ENCODE peak calls at places on chromosomes 7 and 10, in ten cellular contexts. One of them, this sample, is unnamed.

GRCh38 chr10:1643911-1644810 is 93.2 kb downstream of the ADARB2 start:
- DNase-seq in BE2C: no peak
- DNase-seq in HFFc6: no peak
- DNase-seq in uterus: no peak
- DNase-seq in Calu3: no peak
- DNase-seq in nephron progenitor cell: no peak
- DNase-seq in body of pancreas: no peak
- DNase-seq in B cell: no peak
- DNase-seq in hepatocyte: no peak
- DNase-seq in prostate gland: no peak
- DNase-seq in this sample: no peak

GRCh38 chr7:53812135-53812534 is 730.0 kb upstream of the VSTM2A start:
- DNase-seq in BE2C: no peak
- DNase-seq in HFFc6: no peak
- DNase-seq in uterus: no peak
- DNase-seq in Calu3: no peak
- DNase-seq in nephron progenitor cell: no peak
- DNase-seq in body of pancreas: no peak
- DNase-seq in B cell: no peak
- DNase-seq in hepatocyte: no peak
- DNase-seq in prostate gland: no peak
- DNase-seq in this sample: no peak

GRCh38 chr7:111486472-111487142 is 75.7 kb downstream of the IMMP2L start:
- DNase-seq in BE2C: peak; percentile 31
- DNase-seq in HFFc6: peak; percentile 48
- DNase-seq in uterus: no peak
- DNase-seq in Calu3: peak; percentile 27
- DNase-seq in nephron progenitor cell: peak; percentile 10
- DNase-seq in body of pancreas: peak; percentile 32
- DNase-seq in B cell: no peak
- DNase-seq in hepatocyte: peak; percentile 65
- DNase-seq in prostate gland: no peak
- DNase-seq in this sample: no peak

GRCh38 chr10:5975641-5976473 is 1.5 kb downstream of the IL15RA start:
- DNase-seq in BE2C: no peak
- DNase-seq in HFFc6: no peak
- DNase-seq in uterus: peak; percentile 71
- DNase-seq in Calu3: no peak
- DNase-seq in nephron progenitor cell: no peak
- DNase-seq in body of pancreas: peak; percentile 44
- DNase-seq in B cell: peak; percentile 67
- DNase-seq in hepatocyte: no peak
- DNase-seq in prostate gland: no peak
- DNase-seq in this sample: peak; percentile 32

GRCh38 chr7:44281811-44282600 is 43.4 kb downstream of the CAMK2B start:
- DNase-seq in BE2C: peak; percentile 6
- DNase-seq in HFFc6: no peak
- DNase-seq in uterus: peak; percentile 11
- DNase-seq in Calu3: no peak
- DNase-seq in nephron progenitor cell: peak; percentile 4
- DNase-seq in body of pancreas: peak; percentile 3
- DNase-seq in B cell: no peak
- DNase-seq in hepatocyte: no peak
- DNase-seq in prostate gland: no peak
- DNase-seq in this sample: no peak

GRCh38 chr7:149728491-149729375 is 44.7 kb downstream of the ZNF467 start:
- DNase-seq in BE2C: no peak
- DNase-seq in HFFc6: no peak
- DNase-seq in uterus: no peak
- DNase-seq in Calu3: no peak
- DNase-seq in nephron progenitor cell: no peak
- DNase-seq in body of pancreas: no peak
- DNase-seq in B cell: peak; percentile 2
- DNase-seq in hepatocyte: no peak
- DNase-seq in prostate gland: no peak
- DNase-seq in this sample: no peak

GRCh38 chr10:117627561-117627960 is 85.0 kb downstream of the EMX2 start:
- DNase-seq in BE2C: no peak
- DNase-seq in HFFc6: no peak
- DNase-seq in uterus: no peak
- DNase-seq in Calu3: no peak
- DNase-seq in nephron progenitor cell: no peak
- DNase-seq in body of pancreas: no peak
- DNase-seq in B cell: no peak
- DNase-seq in hepatocyte: no peak
- DNase-seq in prostate gland: no peak
- DNase-seq in this sample: peak; percentile 17

GRCh38 chr10:110818311-110819257 is 53.1 kb upstream of the PDCD4 start:
- DNase-seq in BE2C: no peak
- DNase-seq in HFFc6: no peak
- DNase-seq in uterus: no peak
- DNase-seq in Calu3: peak; percentile 6
- DNase-seq in nephron progenitor cell: no peak
- DNase-seq in body of pancreas: peak; percentile 92
- DNase-seq in B cell: no peak
- DNase-seq in hepatocyte: no peak
- DNase-seq in prostate gland: peak; percentile 87
- DNase-seq in this sample: no peak

DNA sequence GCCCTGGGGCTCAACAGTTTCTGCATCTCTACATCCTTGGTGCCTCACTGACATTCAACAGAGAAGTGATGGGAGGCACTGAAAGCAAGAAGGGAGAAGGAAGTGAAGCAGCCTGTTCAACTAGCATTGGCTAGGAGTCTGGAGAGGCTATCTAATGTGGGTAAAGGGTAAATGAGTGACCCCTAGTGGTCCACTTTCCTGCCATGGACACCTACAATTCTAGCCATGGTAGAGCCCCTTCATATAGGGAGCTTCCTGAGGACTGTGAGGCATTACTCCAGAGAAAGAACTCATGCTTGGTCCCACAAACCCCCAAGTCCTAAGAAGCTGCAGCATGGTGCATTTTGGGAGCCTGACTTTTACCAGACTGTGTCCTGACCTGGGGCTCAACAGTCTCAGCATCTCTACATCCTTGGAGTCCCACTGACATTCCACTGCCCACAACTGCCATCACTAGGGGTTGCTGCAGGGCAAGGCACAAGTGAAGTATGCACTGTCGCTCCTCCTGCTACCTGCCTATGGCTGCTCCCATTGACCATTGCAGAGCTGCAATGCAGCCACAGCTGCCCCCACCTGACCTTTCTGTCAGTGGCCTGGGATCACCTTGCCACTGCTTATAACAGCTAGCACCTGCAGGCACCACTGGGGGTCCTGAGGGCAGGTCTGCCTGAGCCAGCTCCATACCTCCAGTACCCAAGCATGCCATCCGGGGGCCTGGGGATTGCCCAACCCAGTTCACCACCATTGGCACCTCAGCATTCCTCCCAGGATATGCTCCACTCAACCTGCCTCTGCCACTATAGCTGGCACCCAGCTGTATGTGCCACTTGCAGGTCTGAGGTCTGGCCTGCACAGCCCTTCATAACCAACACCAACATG is 44.1 kb upstream of the CDK6 start:
- DNase-seq in BE2C: peak; percentile 36
- DNase-seq in HFFc6: peak; percentile 9
- DNase-seq in uterus: no peak
- DNase-seq in Calu3: no peak
- DNase-seq in nephron progenitor cell: no peak
- DNase-seq in body of pancreas: peak; percentile 34
- DNase-seq in B cell: no peak
- DNase-seq in hepatocyte: peak; percentile 19
- DNase-seq in prostate gland: no peak
- DNase-seq in this sample: no peak
- TF ChIP-seq CTCF in BE2C: peak; percentile 71
- TF ChIP-seq CTCF in HFFc6: peak; percentile 48
- TF ChIP-seq CTCF in uterus: no peak
- TF ChIP-seq CTCF in Calu3: no peak
- TF ChIP-seq CTCF in nephron progenitor cell: peak; percentile 36
- TF ChIP-seq CTCF in body of pancreas: no peak
- TF ChIP-seq CTCF in B cell: no peak
- TF ChIP-seq CTCF in hepatocyte: peak; percentile 22
- TF ChIP-seq CTCF in prostate gland: no peak
- TF ChIP-seq CTCF in this sample: no peak

GRCh38 chr7:34160261-34160752 is 255.0 kb downstream of the BMPER start:
- DNase-seq in BE2C: no peak
- DNase-seq in HFFc6: peak; percentile 98
- DNase-seq in uterus: no peak
- DNase-seq in Calu3: no peak
- DNase-seq in nephron progenitor cell: no peak
- DNase-seq in body of pancreas: no peak
- DNase-seq in B cell: no peak
- DNase-seq in hepatocyte: no peak
- DNase-seq in prostate gland: no peak
- DNase-seq in this sample: no peak

GRCh38 chr7:34157137-34157536 is 251.8 kb downstream of the BMPER start:
- DNase-seq in BE2C: no peak
- DNase-seq in HFFc6: no peak
- DNase-seq in uterus: no peak
- DNase-seq in Calu3: no peak
- DNase-seq in nephron progenitor cell: no peak
- DNase-seq in body of pancreas: no peak
- DNase-seq in B cell: no peak
- DNase-seq in hepatocyte: no peak
- DNase-seq in prostate gland: no peak
- DNase-seq in this sample: no peak

GRCh38 chr7:34158311-34158710 is 253.0 kb downstream of the BMPER start:
- DNase-seq in BE2C: no peak
- DNase-seq in HFFc6: no peak
- DNase-seq in uterus: peak; percentile 41
- DNase-seq in Calu3: no peak
- DNase-seq in nephron progenitor cell: no peak
- DNase-seq in body of pancreas: peak; percentile 50
- DNase-seq in B cell: no peak
- DNase-seq in hepatocyte: no peak
- DNase-seq in prostate gland: peak; percentile 76
- DNase-seq in this sample: no peak

GRCh38 chr7:34156336-34156735 is 251.0 kb downstream of the BMPER start:
- DNase-seq in BE2C: no peak
- DNase-seq in HFFc6: no peak
- DNase-seq in uterus: no peak
- DNase-seq in Calu3: no peak
- DNase-seq in nephron progenitor cell: no peak
- DNase-seq in body of pancreas: no peak
- DNase-seq in B cell: no peak
- DNase-seq in hepatocyte: no peak
- DNase-seq in prostate gland: peak; percentile 44
- DNase-seq in this sample: no peak

GRCh38 chr7:34158754-34159153 is 253.4 kb downstream of the BMPER start:
- DNase-seq in BE2C: peak; percentile 9
- DNase-seq in HFFc6: no peak
- DNase-seq in uterus: no peak
- DNase-seq in Calu3: no peak
- DNase-seq in nephron progenitor cell: no peak
- DNase-seq in body of pancreas: peak; percentile 34
- DNase-seq in B cell: no peak
- DNase-seq in hepatocyte: no peak
- DNase-seq in prostate gland: no peak
- DNase-seq in this sample: no peak
- TF ChIP-seq CTCF in BE2C: peak; percentile 1
- TF ChIP-seq CTCF in HFFc6: peak; percentile 34
- TF ChIP-seq CTCF in uterus: no peak
- TF ChIP-seq CTCF in Calu3: peak; percentile 19
- TF ChIP-seq CTCF in nephron progenitor cell: no peak
- TF ChIP-seq CTCF in body of pancreas: peak; percentile 8
- TF ChIP-seq CTCF in B cell: no peak
- TF ChIP-seq CTCF in hepatocyte: no peak
- TF ChIP-seq CTCF in prostate gland: peak; percentile 35
- TF ChIP-seq CTCF in this sample: no peak

DNA sequence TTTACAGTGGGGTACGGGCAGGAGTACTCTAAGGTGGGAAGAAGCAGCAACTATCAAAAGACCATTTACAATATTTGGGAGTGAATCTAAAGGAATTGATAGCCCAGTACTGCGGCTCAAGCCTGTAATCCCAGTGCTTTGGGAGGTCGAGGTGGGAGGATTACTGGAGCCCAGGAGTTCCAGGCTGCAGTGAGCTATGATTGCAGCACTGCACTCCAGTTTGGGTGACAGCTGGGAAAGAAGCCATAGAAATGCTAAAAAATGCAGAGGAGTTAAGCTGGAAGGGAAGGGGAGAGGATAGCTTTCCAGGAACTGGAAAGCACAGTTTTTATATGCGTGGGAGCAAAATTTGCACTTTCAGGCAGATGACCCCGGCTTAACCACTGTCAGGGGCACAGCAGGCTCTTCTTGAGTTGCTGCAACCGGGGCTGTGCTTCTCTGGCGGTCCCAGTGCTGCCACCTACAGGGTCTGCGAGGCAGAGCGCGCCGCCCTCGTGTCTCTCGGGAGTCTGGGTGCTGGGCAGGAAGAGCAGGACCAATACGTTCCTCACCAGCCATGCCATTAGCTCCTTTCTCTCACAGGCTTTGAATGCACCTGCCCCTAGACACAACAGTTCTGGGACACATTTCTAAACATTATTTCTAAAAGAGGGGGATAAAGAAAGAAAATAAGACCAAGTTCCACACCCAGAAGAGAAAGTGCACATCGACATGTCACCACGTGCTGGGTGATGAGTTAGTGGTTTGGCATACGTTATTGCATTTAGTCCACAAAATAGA is 10.1 kb upstream of the BMPER start:
- DNase-seq in BE2C: peak; percentile 81
- DNase-seq in HFFc6: peak; percentile 76
- DNase-seq in uterus: peak; percentile 86
- DNase-seq in Calu3: peak; percentile 95
- DNase-seq in nephron progenitor cell: peak; percentile 92
- DNase-seq in body of pancreas: peak; percentile 89
- DNase-seq in B cell: peak; percentile 56
- DNase-seq in hepatocyte: peak; percentile 89
- DNase-seq in prostate gland: peak; percentile 83
- DNase-seq in this sample: peak; percentile 38
- TF ChIP-seq CTCF in BE2C: peak; percentile 82
- TF ChIP-seq CTCF in HFFc6: peak; percentile 91
- TF ChIP-seq CTCF in uterus: peak; percentile 77
- TF ChIP-seq CTCF in Calu3: peak; percentile 95
- TF ChIP-seq CTCF in nephron progenitor cell: peak; percentile 89
- TF ChIP-seq CTCF in body of pancreas: peak; percentile 89
- TF ChIP-seq CTCF in B cell: peak; percentile 86
- TF ChIP-seq CTCF in hepatocyte: peak; percentile 81
- TF ChIP-seq CTCF in prostate gland: peak; percentile 78
- TF ChIP-seq CTCF in this sample: peak; percentile 77

DNA sequence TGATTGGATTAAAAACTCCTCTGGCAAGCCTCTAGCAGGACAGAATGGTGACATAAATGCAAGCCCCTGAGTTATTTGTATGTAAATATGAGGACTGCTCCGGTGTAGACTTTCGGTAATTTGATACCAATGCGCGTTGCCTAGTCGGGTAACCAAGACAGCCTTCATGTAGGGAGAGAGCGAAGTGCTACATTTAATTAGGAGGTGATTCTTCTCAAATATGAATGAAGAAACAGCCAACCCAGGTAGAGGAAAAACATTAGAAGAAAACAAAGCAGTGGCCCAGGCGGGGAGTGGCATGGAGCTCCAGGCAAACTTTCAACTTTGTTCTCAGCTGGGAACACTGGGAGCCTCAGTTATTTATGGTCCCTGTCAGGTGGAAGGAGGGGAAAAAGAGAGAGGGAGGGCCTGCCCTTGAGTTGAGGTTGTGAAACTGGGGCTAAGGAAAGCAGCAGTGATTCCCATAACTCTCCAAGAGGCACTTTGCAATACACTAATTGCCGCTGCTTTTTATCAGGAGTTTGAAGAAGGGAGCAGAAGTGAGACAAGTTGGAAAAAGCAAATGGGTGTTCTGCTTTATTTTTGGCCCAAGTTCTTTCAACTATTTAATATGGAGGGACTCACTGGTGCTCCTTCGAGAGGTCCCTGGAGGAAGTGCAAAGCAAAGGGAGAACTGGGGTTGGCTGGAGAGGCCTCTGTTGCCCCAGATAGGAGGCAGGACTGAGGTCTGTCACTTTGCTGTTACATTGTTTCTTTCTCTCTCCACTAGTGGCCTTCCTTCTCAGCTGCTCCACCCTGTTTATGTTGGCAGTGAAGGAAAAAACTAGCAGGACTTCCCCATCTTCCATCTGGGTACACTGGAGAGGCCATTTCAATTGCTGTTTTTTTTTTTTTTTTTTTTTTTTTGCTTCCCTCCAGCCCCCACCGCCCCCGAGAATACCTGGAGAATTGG is 234.6 kb upstream of the CCDC6 start:
- DNase-seq in BE2C: no peak
- DNase-seq in HFFc6: no peak
- DNase-seq in uterus: peak; percentile 56
- DNase-seq in Calu3: peak; percentile 57
- DNase-seq in nephron progenitor cell: peak; percentile 51
- DNase-seq in body of pancreas: no peak
- DNase-seq in B cell: no peak
- DNase-seq in hepatocyte: peak; percentile 75
- DNase-seq in prostate gland: peak; percentile 53
- DNase-seq in this sample: no peak
- TF ChIP-seq CTCF in BE2C: no peak
- TF ChIP-seq CTCF in HFFc6: no peak
- TF ChIP-seq CTCF in uterus: no peak
- TF ChIP-seq CTCF in Calu3: peak; percentile 17
- TF ChIP-seq CTCF in nephron progenitor cell: no peak
- TF ChIP-seq CTCF in body of pancreas: no peak
- TF ChIP-seq CTCF in B cell: no peak
- TF ChIP-seq CTCF in hepatocyte: no peak
- TF ChIP-seq CTCF in prostate gland: no peak
- TF ChIP-seq CTCF in this sample: no peak